ENCODE peak calls at places on chromosomes 6 and 20, in four cellular contexts. V is K562, I is GM12878, M is endothelial cell of umbilical vein. A is an unnamed sample.

GRCh38 chr6:7156666-7157278 is 49.0 kb downstream of the RREB1 start:
- DNase-seq in V (no peak), M (no peak), I (no peak), A (peak; percentile 75)

GRCh38 chr6:69729870-69730449 is 66.8 kb downstream of the LMBRD1 start:
- DNase-seq in V (no peak), M (peak; percentile 4), I (no peak), A (peak; percentile 7)

GRCh38 chr20:63158352-63158751 is 57.6 kb downstream of the YTHDF1 start:
- DNase-seq in M (no peak), V (no peak), I (no peak), A (no peak)

GRCh38 chr6:132142308-132142707 is 191.1 kb upstream of the CCN2 start:
- DNase-seq in I (no peak), V (no peak), M (peak; percentile 50), A (no peak)

GRCh38 chr6:150004101-150004782 is 21.1 kb downstream of the RAET1L start:
- DNase-seq in V (no peak), M (no peak), I (no peak), A (no peak)

GRCh38 chr20:62413896-62414481 is 6.9 kb upstream of the CABLES2 start:
- DNase-seq in V (no peak), I (no peak), M (no peak), A (no peak)

GRCh38 chr6:155829646-155830045 is 374.0 kb upstream of the NOX3 start:
- DNase-seq in M (no peak), I (no peak), V (no peak), A (no peak)

GRCh38 chr6:89952696-89953095 is 58.4 kb downstream of the GJA10 start:
- DNase-seq in I (no peak), V (no peak), M (no peak), A (peak; percentile 75)

GRCh38 chr6:137764464-137764863 is 102.6 kb upstream of the TNFAIP3 start:
- DNase-seq in I (no peak), V (no peak), M (peak; percentile 67), A (peak; percentile 83)

GRCh38 chr6:2862712-2863174 is 21.1 kb upstream of the SERPINB1 start:
- DNase-seq in I (peak; percentile 93), V (no peak), M (no peak), A (no peak)

GRCh38 chr20:8903655-8904605 is 165.0 kb upstream of the PLCB4 start:
- DNase-seq in I (no peak), M (no peak), V (no peak), A (no peak)

GRCh38 chr6:31740397-31741223 is 805 bp downstream of the MSH5 start:
- DNase-seq in V (peak; percentile 67), M (no peak), I (no peak), A (no peak)
- TF ChIP-seq FOS in V (no peak), M (no peak), I (no peak), A (no peak)

GRCh38 chr6:17850281-17850680 is 137.2 kb downstream of the KIF13A start:
- DNase-seq in V (no peak), I (no peak), M (no peak), A (no peak)

GRCh38 chr6:17851001-17851719 is 136.3 kb downstream of the KIF13A start:
- DNase-seq in V (no peak), I (no peak), M (peak; percentile 65), A (peak; percentile 55)

GRCh38 chr6:17853533-17853932 is 133.9 kb downstream of the KIF13A start:
- DNase-seq in V (no peak), I (no peak), M (no peak), A (no peak)

GRCh38 chr6:17855381-17855780 is 132.1 kb downstream of the KIF13A start:
- DNase-seq in M (no peak), V (no peak), I (no peak), A (peak; percentile 11)

GRCh38 chr6:17851720-17852161 is 135.7 kb downstream of the KIF13A start:
- DNase-seq in V (no peak), I (no peak), M (peak; percentile 91), A (peak; percentile 72)
- TF ChIP-seq FOS in V (no peak), I (no peak), M (peak; percentile 44), A (no peak)

DNA sequence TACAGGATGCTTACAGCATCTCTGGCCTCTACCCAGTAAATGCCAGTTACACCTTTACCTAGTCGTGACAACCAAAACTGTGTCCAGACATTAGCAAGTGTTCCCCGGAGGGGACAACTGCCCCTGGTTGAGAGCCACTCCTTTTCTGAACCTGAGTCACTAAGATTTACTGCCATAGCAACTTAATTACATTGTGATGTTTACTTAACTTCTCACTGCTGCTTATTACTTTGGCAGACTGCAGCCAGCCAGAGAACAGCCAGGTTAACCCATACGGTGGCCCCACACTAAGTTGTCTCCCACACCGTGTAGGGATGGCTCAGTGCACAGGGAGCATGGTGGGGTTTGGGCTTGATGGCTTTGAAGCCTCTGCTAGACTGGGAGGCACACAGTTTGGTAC is 204.7 kb upstream of the SULF2 start:
- DNase-seq in M (no peak), I (no peak), V (no peak), A (no peak)
- TF ChIP-seq FOS in M (no peak), I (no peak), V (no peak), A (no peak)

DNA sequence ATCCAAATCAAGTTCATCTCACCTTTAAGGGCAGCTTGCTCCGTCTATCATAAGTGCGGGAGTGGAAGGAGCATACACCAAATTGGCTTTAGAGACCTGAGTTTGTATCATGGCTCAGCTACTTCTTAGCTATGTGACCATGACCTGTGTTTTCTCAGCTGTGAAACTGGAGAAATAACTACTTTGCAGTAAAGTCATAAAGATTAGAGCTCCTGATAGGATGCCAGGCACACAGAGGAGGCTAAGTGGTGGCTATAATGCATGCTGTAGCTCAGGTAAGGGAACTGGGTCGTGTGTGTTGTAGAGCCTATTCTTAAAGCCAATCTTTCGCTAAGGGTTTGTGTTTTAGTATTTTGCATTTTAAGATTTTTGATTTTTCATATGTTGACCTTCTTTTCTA is 451.5 kb upstream of the MAN1A1 start:
- DNase-seq in M (no peak), I (no peak), V (no peak), A (no peak)
- TF ChIP-seq FOS in M (no peak), I (no peak), V (no peak), A (no peak)

DNA sequence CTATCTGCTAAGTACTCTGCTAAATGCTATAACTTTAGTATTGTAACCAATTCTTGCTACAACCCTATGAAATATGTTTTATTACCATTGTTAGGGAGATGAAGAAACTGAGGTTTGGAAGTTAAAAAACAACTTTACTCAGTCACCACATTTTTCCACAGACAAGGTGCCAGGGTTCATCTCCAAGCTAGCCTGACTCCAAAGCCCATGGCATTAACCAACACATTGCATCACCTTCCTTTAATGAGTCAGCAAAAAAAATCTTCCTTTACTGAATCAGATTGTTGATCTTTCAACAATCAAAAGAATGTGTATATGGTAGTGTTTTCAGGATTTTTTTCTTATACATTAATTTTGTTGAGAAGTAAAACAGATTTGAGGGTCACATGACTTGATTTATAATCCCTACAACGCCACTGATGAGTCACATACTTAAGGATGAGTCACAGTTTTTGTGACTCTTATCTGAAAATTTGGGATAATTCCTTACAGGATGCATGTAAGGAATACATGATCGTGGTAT is 41.5 kb downstream of the MAN1A1 start:
- DNase-seq in V (peak; percentile 26), M (peak; percentile 54), I (no peak), A (peak; percentile 84)
- TF ChIP-seq FOS in V (peak; percentile 68), M (peak; percentile 92), I (no peak), A (peak; percentile 96)

GRCh38 chr6:138832182-138832581 is 36.3 kb downstream of the ECT2L start:
- DNase-seq in V (no peak), M (no peak), I (no peak), A (no peak)

GRCh38 chr6:138833819-138834539 is 38.1 kb downstream of the ECT2L start:
- DNase-seq in M (no peak), I (no peak), V (no peak), A (no peak)

DNA sequence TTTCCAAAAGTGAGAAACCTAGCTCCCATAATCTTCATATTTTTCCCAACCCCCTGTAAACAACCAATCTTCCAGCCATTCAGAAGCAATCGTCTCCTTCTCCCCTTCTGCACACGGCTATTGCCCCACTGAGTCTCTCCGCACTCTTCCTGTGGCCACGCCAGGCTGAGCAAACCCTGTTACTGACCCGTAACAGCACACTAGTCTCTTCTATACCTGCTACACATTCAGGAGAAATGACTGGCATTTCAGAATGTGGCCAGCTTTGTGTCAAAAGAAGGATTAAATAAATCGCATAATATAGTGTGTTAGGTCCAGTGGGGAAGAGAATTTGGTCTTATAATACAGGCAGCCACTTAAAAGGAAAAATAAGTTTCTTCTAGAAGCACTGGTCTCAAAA is 41.4 kb downstream of the ECT2L start:
- DNase-seq in V (no peak), I (no peak), M (no peak), A (no peak)
- TF ChIP-seq FOS in V (no peak), I (no peak), M (no peak), A (no peak)

DNA sequence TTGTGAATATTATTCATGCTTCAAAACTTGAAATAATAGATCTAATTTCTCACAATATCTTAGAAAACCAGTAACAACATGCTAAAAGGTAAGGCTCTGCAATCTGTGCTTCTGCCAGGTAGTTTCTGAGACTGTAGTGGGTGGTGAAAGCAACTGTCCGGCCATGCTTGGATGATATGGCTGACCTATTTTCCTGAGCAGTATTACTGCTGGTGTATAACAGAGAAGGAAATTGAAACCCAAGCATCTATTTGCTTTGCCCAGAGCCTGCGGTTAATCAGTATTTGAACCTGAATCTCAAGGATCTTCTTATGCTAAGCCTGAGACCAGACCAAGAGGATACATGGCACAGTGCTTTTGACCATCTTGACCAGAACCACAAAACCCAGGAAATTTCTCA is 563.8 kb downstream of the COL12A1 start:
- DNase-seq in I (no peak), V (no peak), M (no peak), A (no peak)
- TF ChIP-seq FOS in I (no peak), V (no peak), M (no peak), A (no peak)

DNA sequence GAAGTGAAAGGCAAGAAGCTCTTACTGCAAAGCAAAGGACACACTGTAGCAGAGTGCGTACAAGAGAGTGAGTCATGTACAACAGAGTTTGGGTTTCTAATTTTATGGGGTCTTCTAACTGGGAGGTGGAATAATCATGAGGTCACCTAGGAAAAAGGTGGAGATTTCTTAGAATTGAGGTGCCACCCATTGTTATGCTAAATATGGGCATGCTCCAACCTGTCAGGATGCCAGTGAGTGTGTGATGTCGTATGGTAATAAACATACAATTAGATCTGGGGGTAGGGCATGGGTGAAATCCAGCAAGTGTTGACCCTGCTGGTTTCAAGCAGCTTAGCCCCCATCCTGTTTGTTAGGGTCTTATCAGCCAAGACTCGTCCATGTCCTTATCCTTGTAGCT is 46.6 kb downstream of the OR2B6 start:
- DNase-seq in V (no peak), M (no peak), I (no peak), A (no peak)
- TF ChIP-seq FOS in V (no peak), M (no peak), I (no peak), A (no peak)

A was measured in IMR-90.